ENCODE peak calls at places on chromosomes 7 and 10, in eight cellular contexts. Y, R, J, D, S, F, A and K are unnamed samples. For H3K36me3, the result is how much of the 10 kb centered on the place peaks cover.

GRCh38 chr7:157502701-157503111 is 165.9 kb downstream of the DNAJB6 start:
- DNase-seq in Y (no peak), R (no peak), J (no peak), D (no peak), S (peak), F (peak), A (peak), K (no peak)

GRCh38 chr10:124560377-124560776 is 98.8 kb downstream of the LHPP start:
- DNase-seq in Y (peak), R (peak), J (peak), D (no peak), S (no peak), F (peak), A (no peak), K (peak)

GRCh38 chr10:96368971-96369370 is 10.2 kb upstream of the OPALIN start:
- DNase-seq in Y (no peak), R (no peak), J (no peak), D (no peak), S (no peak), F (no peak), A (no peak), K (no peak)

GRCh38 chr7:518630-519428 is 817 bp downstream of the PDGFA start:
- DNase-seq in Y (peak), R (peak), J (no peak), D (peak), S (peak), F (peak), A (no peak), K (peak)

GRCh38 chr10:133140417-133141143 is 19.4 kb upstream of the KNDC1 start:
- DNase-seq in Y (peak), R (no peak), J (no peak), D (no peak), S (no peak), F (no peak), A (no peak), K (no peak)

GRCh38 chr10:44513592-44513991 is 128.7 kb upstream of the CXCL12 start:
- DNase-seq in Y (no peak), R (no peak), J (no peak), D (no peak), S (no peak), F (peak), A (no peak), K (no peak)

GRCh38 chr7:34207810-34208209 is 302.5 kb downstream of the BMPER start:
- DNase-seq in Y (no peak), R (no peak), J (no peak), D (no peak), S (no peak), F (peak), A (no peak), K (no peak)

GRCh38 chr10:6072215-6072941 is 10.2 kb upstream of the IL2RA start:
- DNase-seq in Y (no peak), R (no peak), J (no peak), D (no peak), S (no peak), F (no peak), A (no peak), K (no peak)

GRCh38 chr7:124700655-124701054 is 64.9 kb downstream of the GPR37 start:
- DNase-seq in Y (no peak), R (no peak), J (no peak), D (no peak), S (no peak), F (no peak), A (no peak), K (no peak)

GRCh38 chr10:74072503-74072902 is 74.6 kb downstream of the VCL start:
- DNase-seq in Y (no peak), R (no peak), J (no peak), D (no peak), S (no peak), F (no peak), A (no peak), K (no peak)
- H3K36me3 ChIP-seq in Y (under half), R (under half), J (under half), D (under half), S (under half), F (under half), A (under half), K (under half)

GRCh38 chr7:4645241-4645640 is 36.9 kb upstream of the FOXK1 start:
- DNase-seq in Y (no peak), R (no peak), J (no peak), D (no peak), S (no peak), F (no peak), A (no peak), K (no peak)

GRCh38 chr7:4641091-4641666 is 40.9 kb upstream of the FOXK1 start:
- DNase-seq in Y (no peak), R (no peak), J (no peak), D (no peak), S (no peak), F (no peak), A (no peak), K (no peak)

GRCh38 chr7:4638781-4639575 is 43.1 kb upstream of the FOXK1 start:
- DNase-seq in Y (no peak), R (no peak), J (no peak), D (no peak), S (no peak), F (no peak), A (no peak), K (no peak)

GRCh38 chr7:4642468-4643203 is 39.5 kb upstream of the FOXK1 start:
- DNase-seq in Y (no peak), R (no peak), J (no peak), D (no peak), S (no peak), F (no peak), A (no peak), K (no peak)

DNA sequence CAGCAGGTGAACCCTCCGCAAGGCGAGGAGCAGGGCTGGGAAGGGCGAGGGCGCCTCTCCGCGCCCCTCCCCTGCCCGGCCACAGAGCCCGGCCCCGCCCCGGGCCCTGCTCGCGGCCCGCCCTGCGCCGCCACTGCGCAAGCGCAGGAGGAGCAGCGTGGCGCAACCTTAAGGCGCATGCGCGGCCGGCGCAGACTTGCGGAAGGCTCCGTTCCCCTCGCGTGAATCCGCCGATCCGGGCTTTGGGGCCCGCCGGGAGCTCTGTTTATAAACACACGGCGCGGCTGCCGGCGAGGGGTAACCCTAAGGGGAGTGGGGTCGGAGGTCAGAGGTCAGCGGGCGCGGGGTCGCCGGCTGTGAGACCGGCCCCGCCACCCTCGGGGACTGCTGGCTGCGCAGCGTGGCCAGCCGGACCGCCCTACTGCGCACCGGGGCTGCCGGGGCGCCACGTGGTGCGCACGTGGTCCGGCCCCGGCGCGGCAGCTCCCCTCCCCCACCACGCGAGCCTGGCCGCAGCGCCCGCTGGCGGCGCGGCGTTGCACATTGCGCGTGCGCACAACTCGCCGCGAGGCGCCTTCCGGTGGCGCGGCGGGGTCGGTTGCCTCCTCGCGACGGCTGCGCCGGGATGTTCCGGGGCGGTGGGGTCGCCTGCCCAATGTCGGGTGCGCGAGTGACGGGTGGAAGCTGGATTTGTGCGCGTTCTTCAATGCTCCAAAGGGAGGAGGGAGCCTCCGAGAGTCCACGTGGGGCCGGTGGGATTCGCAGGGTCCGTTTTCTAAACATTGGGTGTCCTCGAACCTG is 40.2 kb upstream of the FOXK1 start:
- DNase-seq in Y (peak), R (peak), J (peak), D (peak), S (peak), F (peak), A (peak), K (peak)
- H3K4me3 ChIP-seq in Y (no peak), R (peak), J (peak), D (peak), S (peak), F (peak), A (peak), K (peak)

GRCh38 chr7:135584362-135585353 is 26.9 kb downstream of the NUP205 start:
- DNase-seq in Y (no peak), R (no peak), J (no peak), D (no peak), S (no peak), F (peak), A (no peak), K (no peak)
- H3K36me3 ChIP-seq in Y (half or more), R (under half), J (under half), D (under half), S (under half), F (half or more), A (half or more), K (half or more)

GRCh38 chr10:103915794-103916193 is 2.2 kb downstream of the STN1 start:
- DNase-seq in Y (no peak), R (no peak), J (no peak), D (no peak), S (no peak), F (peak), A (peak), K (no peak)
- H3K4me3 ChIP-seq in Y (no peak), R (no peak), J (peak), D (no peak), S (peak), F (no peak), A (peak), K (peak)